ENCODE peak calls at places on chromosomes 16 and 17, in five cellular contexts. G, O, H, X and A are unnamed samples.

GRCh38 chr17:296906-297690 is 55.5 kb downstream of the RPH3AL start:
- DNase-seq in G (no peak), O (no peak), H (no peak), X (no peak), A (no peak)

GRCh38 chr16:24178496-24178895 is 77.6 kb upstream of the CACNG3 start:
- DNase-seq in G (no peak), O (peak; percentile 49), H (no peak), X (peak; percentile 70), A (peak; percentile 55)

GRCh38 chr16:54067317-54068065 is 219.1 kb downstream of the IRX3 start:
- DNase-seq in G (no peak), O (no peak), H (no peak), X (no peak), A (no peak)

GRCh38 chr17:78716292-78716691 is 65.8 kb downstream of the CYTH1 start:
- DNase-seq in G (no peak), O (no peak), H (no peak), X (no peak), A (no peak)

GRCh38 chr17:74972107-74972972 is at the start of gene HID1:
- DNase-seq in G (no peak), O (peak; percentile 74), H (no peak), X (peak; percentile 91), A (peak; percentile 93)

GRCh38 chr17:28247671-28248556 is 71.1 kb upstream of the TMEM97 start:
- DNase-seq in G (peak; percentile 10), O (peak; percentile 76), H (peak; percentile 8), X (no peak), A (peak; percentile 70)

GRCh38 chr16:67151431-67152097 is 766 bp upstream of the B3GNT9 start:
- DNase-seq in G (peak; percentile 24), O (peak; percentile 38), H (no peak), X (no peak), A (no peak)

GRCh38 chr16:72848045-72848410 is 199.9 kb downstream of the ZFHX3 start:
- DNase-seq in G (no peak), O (no peak), H (no peak), X (no peak), A (no peak)

GRCh38 chr16:24971718-24972117 is 43.5 kb downstream of the ARHGAP17 start:
- DNase-seq in G (no peak), O (no peak), H (no peak), X (no peak), A (no peak)

GRCh38 chr16:84777435-84777834 is 42.4 kb upstream of the CRISPLD2 start:
- DNase-seq in G (no peak), O (no peak), H (no peak), X (no peak), A (no peak)

GRCh38 chr16:85173981-85174751 is 61.9 kb upstream of the CIBAR2 start:
- DNase-seq in G (peak; percentile 93), O (peak; percentile 85), H (peak; percentile 89), X (no peak), A (no peak)

GRCh38 chr16:58963479-58963878 is 229.4 kb upstream of the GOT2 start:
- DNase-seq in G (no peak), O (no peak), H (no peak), X (no peak), A (no peak)

GRCh38 chr17:68733241-68734176 is 132.3 kb upstream of the FAM20A start:
- DNase-seq in G (peak; percentile 45), O (peak; percentile 99), H (peak; percentile 72), X (no peak), A (peak; percentile 70)

GRCh38 chr17:57326764-57327163 is 70.4 kb downstream of the MSI2 start:
- DNase-seq in G (no peak), O (no peak), H (no peak), X (no peak), A (no peak)

GRCh38 chr17:57326348-57326747 is 70.0 kb downstream of the MSI2 start:
- DNase-seq in G (no peak), O (no peak), H (no peak), X (no peak), A (no peak)

GRCh38 chr17:57324646-57325045 is 68.3 kb downstream of the MSI2 start:
- DNase-seq in G (no peak), O (no peak), H (no peak), X (no peak), A (no peak)

GRCh38 chr17:57324060-57324459 is 67.7 kb downstream of the MSI2 start:
- DNase-seq in G (no peak), O (no peak), H (no peak), X (no peak), A (no peak)

GRCh38 chr17:57323391-57323790 is 67.1 kb downstream of the MSI2 start:
- DNase-seq in G (no peak), O (no peak), H (no peak), X (no peak), A (no peak)
- H2BK120ac ChIP-seq in G (no peak overlapping the region), O (no peak overlapping the region), H (no peak overlapping the region), X (no peak overlapping the region), A (no peak overlapping the region)

GRCh38 chr17:80960037-80960796 is 31.4 kb upstream of the CHMP6 start:
- DNase-seq in G (no peak), O (no peak), H (no peak), X (no peak), A (no peak)

GRCh38 chr17:80960797-80961452 is 30.7 kb upstream of the CHMP6 start:
- DNase-seq in G (no peak), O (no peak), H (no peak), X (no peak), A (no peak)

GRCh38 chr17:80957461-80957941 is 34.1 kb upstream of the CHMP6 start:
- DNase-seq in G (no peak), O (no peak), H (no peak), X (no peak), A (no peak)

GRCh38 chr17:80961516-80961915 is 30.1 kb upstream of the CHMP6 start:
- DNase-seq in G (no peak), O (no peak), H (no peak), X (no peak), A (no peak)

DNA sequence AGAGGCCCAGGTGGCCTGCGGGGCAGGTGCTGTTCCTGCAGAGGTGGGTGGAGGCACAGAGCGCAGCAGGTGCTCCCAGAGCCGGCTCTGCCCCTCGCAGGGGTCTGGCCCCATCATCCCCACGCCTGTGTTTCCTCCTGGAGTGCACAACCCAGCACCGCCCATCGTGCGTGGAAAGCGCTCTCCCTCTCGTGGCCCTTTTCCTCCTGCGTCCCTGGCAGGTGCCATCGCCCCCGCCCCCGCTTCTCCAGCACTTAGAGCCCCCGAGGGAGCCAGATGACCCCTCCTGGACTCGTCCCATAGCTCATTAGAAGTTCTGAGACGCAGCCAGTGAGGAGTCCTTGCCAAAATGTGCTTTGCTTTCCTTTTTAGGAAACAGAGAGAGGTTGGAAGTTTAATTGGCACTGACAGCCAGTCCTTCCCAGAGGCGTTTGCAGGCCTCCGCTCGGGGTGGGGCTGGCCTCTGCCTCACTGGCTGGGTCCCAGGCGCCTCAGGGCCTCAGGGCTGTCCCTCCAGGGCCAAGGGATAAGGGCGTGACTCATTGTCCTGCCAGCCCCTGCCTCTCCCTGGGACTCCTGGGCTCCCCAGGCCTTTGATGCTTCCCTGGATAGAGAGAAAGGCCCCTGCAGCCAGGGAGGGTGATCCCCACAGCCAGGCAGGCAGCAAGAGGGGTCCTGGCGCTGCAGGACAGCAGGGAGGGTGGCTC is 32.2 kb upstream of the CHMP6 start:
- DNase-seq in G (no peak), O (no peak), H (peak; percentile 48), X (no peak), A (no peak)
- H2BK120ac ChIP-seq in G (no peak overlapping the region), O (no peak overlapping the region), H (peak overlapping the region; percentile 81), X (no peak overlapping the region), A (no peak overlapping the region)

DNA sequence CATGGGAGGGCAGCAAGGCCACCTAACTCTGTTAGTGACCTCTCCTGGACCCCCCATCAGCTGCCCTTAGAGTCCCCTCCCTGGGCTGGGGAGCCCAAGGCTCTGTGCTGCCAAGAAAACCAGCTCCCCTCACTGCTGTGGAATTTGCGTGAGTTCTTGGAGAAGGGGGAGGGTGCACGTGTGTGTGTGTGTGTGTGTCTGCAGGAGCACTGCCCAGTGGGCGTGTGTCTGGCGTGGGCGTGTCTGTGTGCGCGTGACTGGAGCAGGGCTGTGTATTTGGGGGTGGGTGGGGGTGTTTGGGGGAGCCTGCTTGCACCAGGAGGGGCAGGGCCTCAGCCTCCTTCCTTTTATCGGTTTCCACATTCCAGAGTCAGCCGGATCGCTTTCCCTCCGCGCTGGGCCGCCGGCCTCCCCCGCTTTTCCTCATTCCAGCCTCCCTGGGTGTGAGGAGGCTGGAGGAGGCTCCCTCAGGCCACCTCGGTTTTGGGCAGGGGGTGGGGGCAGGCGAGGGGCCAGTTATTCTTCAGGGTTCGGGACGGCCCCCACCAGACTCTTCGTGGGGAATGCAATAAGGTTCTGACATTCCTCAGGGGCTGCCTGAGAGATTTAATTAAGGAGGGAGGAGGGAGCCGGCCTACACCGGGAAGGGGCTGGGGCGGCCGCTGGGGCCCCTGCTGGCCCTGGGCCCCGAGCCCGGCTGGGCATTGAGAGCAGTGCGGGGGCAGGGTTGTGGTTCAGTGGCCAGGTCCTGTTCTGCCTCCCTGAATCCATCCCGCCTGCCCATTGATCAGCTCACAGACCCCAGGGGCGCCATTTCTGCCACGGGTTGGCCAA is 2.5 kb downstream of the VASN start:
- DNase-seq in G (peak; percentile 94), O (peak; percentile 83), H (peak; percentile 98), X (no peak), A (peak; percentile 57)
- H2BK120ac ChIP-seq in G (peak overlapping the region; percentile 78), O (no peak overlapping the region), H (peak overlapping the region; percentile 92), X (peak overlapping the region; percentile 50), A (no peak overlapping the region)

GRCh38 chr17:19362293-19363113 is at the start of gene B9D1:
- DNase-seq in G (peak; percentile 92), O (peak; percentile 93), H (peak; percentile 89), X (peak; percentile 97), A (peak; percentile 92)
- H2BK120ac ChIP-seq in G (peak within 1 kb of the TSS; percentile 68), O (no peak within 1 kb of the TSS), H (peak within 1 kb of the TSS; percentile 86), X (no peak within 1 kb of the TSS), A (no peak within 1 kb of the TSS)

DNA sequence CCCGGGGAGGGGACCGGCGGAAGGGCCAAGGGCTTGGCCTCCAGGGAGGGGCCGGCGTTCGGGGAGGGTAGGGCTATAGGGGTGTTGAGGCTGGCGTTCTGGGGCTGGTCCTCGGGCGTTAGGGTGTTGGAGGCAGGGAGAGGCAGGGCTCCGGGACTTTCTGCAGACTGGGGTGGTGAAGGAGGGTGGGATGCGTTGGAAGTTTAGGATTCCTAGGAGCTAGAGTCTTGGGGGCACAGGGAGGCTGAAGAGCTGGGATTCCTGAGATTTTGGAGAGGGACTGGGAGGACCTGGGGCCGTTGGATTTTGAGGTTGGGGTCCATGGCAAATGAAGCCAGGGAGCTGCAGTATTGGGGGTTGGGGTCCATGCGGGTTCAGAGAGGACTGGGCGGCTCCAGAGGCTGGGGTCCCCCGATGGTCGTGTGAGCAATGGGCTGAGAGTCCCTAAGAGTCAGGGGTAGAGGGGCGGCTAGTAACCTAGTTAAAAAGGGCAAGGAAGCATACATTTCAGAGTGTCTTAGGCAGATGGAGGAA is 740 bp downstream of the NFATC2IP start:
- DNase-seq in G (no peak), O (peak; percentile 22), H (no peak), X (no peak), A (peak; percentile 38)
- H2BK120ac ChIP-seq in G (peak overlapping the region; percentile 54), O (no peak overlapping the region), H (no peak overlapping the region), X (no peak overlapping the region), A (no peak overlapping the region)